ENCODE peak calls at places on chromosomes 2 and 18, in ten cellular contexts. One of them, this sample, is unnamed.

GRCh38 chr18:13614701-13615288 is 111.6 kb downstream of the FAM210A start:
- DNase-seq in fibroblast of lung: no peak
- DNase-seq in neural progenitor cell: no peak
- DNase-seq in cardiac fibroblast: no peak
- DNase-seq in AG04450: no peak
- DNase-seq in Calu3: no peak
- DNase-seq in A549: no peak
- DNase-seq in sigmoid colon: peak; percentile 67
- DNase-seq in RWPE1: no peak
- DNase-seq in DND-41: peak; percentile 72
- DNase-seq in this sample: no peak

GRCh38 chr2:98530114-98530513 is 78.2 kb downstream of the COA5 start:
- DNase-seq in fibroblast of lung: no peak
- DNase-seq in neural progenitor cell: peak; percentile 40
- DNase-seq in cardiac fibroblast: no peak
- DNase-seq in AG04450: no peak
- DNase-seq in Calu3: no peak
- DNase-seq in A549: no peak
- DNase-seq in sigmoid colon: no peak
- DNase-seq in RWPE1: no peak
- DNase-seq in DND-41: no peak
- DNase-seq in this sample: no peak

GRCh38 chr2:235659767-235660322 is 166.0 kb downstream of the AGAP1 start:
- DNase-seq in fibroblast of lung: peak; percentile 95
- DNase-seq in neural progenitor cell: no peak
- DNase-seq in cardiac fibroblast: peak; percentile 80
- DNase-seq in AG04450: peak; percentile 66
- DNase-seq in Calu3: no peak
- DNase-seq in A549: no peak
- DNase-seq in sigmoid colon: no peak
- DNase-seq in RWPE1: no peak
- DNase-seq in DND-41: no peak
- DNase-seq in this sample: no peak

GRCh38 chr2:181231886-181232644 is 225.1 kb upstream of the ITGA4 start:
- DNase-seq in fibroblast of lung: peak; percentile 42
- DNase-seq in neural progenitor cell: no peak
- DNase-seq in cardiac fibroblast: peak; percentile 7
- DNase-seq in AG04450: no peak
- DNase-seq in Calu3: no peak
- DNase-seq in A549: no peak
- DNase-seq in sigmoid colon: no peak
- DNase-seq in RWPE1: no peak
- DNase-seq in DND-41: no peak
- DNase-seq in this sample: no peak

GRCh38 chr2:2057125-2057721 is 273.9 kb downstream of the MYT1L start:
- DNase-seq in fibroblast of lung: peak; percentile 23
- DNase-seq in neural progenitor cell: no peak
- DNase-seq in cardiac fibroblast: peak; percentile 29
- DNase-seq in AG04450: no peak
- DNase-seq in Calu3: no peak
- DNase-seq in A549: peak; percentile 31
- DNase-seq in sigmoid colon: peak; percentile 72
- DNase-seq in RWPE1: no peak
- DNase-seq in DND-41: peak; percentile 79
- DNase-seq in this sample: no peak

GRCh38 chr2:209556354-209556961 is 132.6 kb downstream of the MAP2 start:
- DNase-seq in fibroblast of lung: peak; percentile 48
- DNase-seq in neural progenitor cell: peak; percentile 23
- DNase-seq in cardiac fibroblast: peak; percentile 82
- DNase-seq in AG04450: peak; percentile 8
- DNase-seq in Calu3: peak; percentile 22
- DNase-seq in A549: peak; percentile 57
- DNase-seq in sigmoid colon: no peak
- DNase-seq in RWPE1: peak; percentile 55
- DNase-seq in DND-41: no peak
- DNase-seq in this sample: no peak

GRCh38 chr18:27838230-27838629 is 338.7 kb downstream of the CDH2 start:
- DNase-seq in fibroblast of lung: peak; percentile 58
- DNase-seq in neural progenitor cell: no peak
- DNase-seq in cardiac fibroblast: no peak
- DNase-seq in AG04450: no peak
- DNase-seq in Calu3: no peak
- DNase-seq in A549: no peak
- DNase-seq in sigmoid colon: no peak
- DNase-seq in RWPE1: no peak
- DNase-seq in DND-41: no peak
- DNase-seq in this sample: no peak

GRCh38 chr2:233422050-233422639 is 67.9 kb downstream of the DGKD start:
- DNase-seq in fibroblast of lung: no peak
- DNase-seq in neural progenitor cell: no peak
- DNase-seq in cardiac fibroblast: no peak
- DNase-seq in AG04450: no peak
- DNase-seq in Calu3: peak; percentile 85
- DNase-seq in A549: peak; percentile 97
- DNase-seq in sigmoid colon: no peak
- DNase-seq in RWPE1: peak; percentile 41
- DNase-seq in DND-41: peak; percentile 56
- DNase-seq in this sample: no peak

GRCh38 chr18:51068111-51068510 is 38.1 kb downstream of the SMAD4 start:
- DNase-seq in fibroblast of lung: peak; percentile 83
- DNase-seq in neural progenitor cell: no peak
- DNase-seq in cardiac fibroblast: peak; percentile 70
- DNase-seq in AG04450: no peak
- DNase-seq in Calu3: no peak
- DNase-seq in A549: no peak
- DNase-seq in sigmoid colon: no peak
- DNase-seq in RWPE1: peak; percentile 42
- DNase-seq in DND-41: no peak
- DNase-seq in this sample: no peak

GRCh38 chr2:31440764-31441163 is 26.2 kb upstream of the XDH start:
- DNase-seq in fibroblast of lung: peak; percentile 95
- DNase-seq in neural progenitor cell: no peak
- DNase-seq in cardiac fibroblast: peak; percentile 30
- DNase-seq in AG04450: peak; percentile 77
- DNase-seq in Calu3: no peak
- DNase-seq in A549: peak; percentile 13
- DNase-seq in sigmoid colon: no peak
- DNase-seq in RWPE1: peak; percentile 71
- DNase-seq in DND-41: no peak
- DNase-seq in this sample: no peak

GRCh38 chr2:193776988-193777387 is 1582.3 kb upstream of the TMEFF2 start:
- DNase-seq in fibroblast of lung: no peak
- DNase-seq in neural progenitor cell: no peak
- DNase-seq in cardiac fibroblast: no peak
- DNase-seq in AG04450: no peak
- DNase-seq in Calu3: no peak
- DNase-seq in A549: no peak
- DNase-seq in sigmoid colon: no peak
- DNase-seq in RWPE1: no peak
- DNase-seq in DND-41: no peak
- DNase-seq in this sample: no peak
- TF ChIP-seq CTCF in fibroblast of lung: no peak
- TF ChIP-seq CTCF in neural progenitor cell: no peak
- TF ChIP-seq CTCF in cardiac fibroblast: no peak
- TF ChIP-seq CTCF in AG04450: no peak
- TF ChIP-seq CTCF in Calu3: no peak
- TF ChIP-seq CTCF in A549: no peak
- TF ChIP-seq CTCF in sigmoid colon: no peak
- TF ChIP-seq CTCF in RWPE1: no peak
- TF ChIP-seq CTCF in DND-41: peak; percentile 20
- TF ChIP-seq CTCF in this sample: no peak

GRCh38 chr2:102872388-102872787 is 110.6 kb downstream of the TMEM182 start:
- DNase-seq in fibroblast of lung: peak; percentile 0
- DNase-seq in neural progenitor cell: no peak
- DNase-seq in cardiac fibroblast: no peak
- DNase-seq in AG04450: no peak
- DNase-seq in Calu3: no peak
- DNase-seq in A549: peak; percentile 16
- DNase-seq in sigmoid colon: no peak
- DNase-seq in RWPE1: no peak
- DNase-seq in DND-41: no peak
- DNase-seq in this sample: no peak
- TF ChIP-seq CTCF in fibroblast of lung: no peak
- TF ChIP-seq CTCF in neural progenitor cell: peak; percentile 37
- TF ChIP-seq CTCF in cardiac fibroblast: no peak
- TF ChIP-seq CTCF in AG04450: no peak
- TF ChIP-seq CTCF in Calu3: no peak
- TF ChIP-seq CTCF in A549: peak; percentile 35
- TF ChIP-seq CTCF in sigmoid colon: peak; percentile 27
- TF ChIP-seq CTCF in RWPE1: no peak
- TF ChIP-seq CTCF in DND-41: peak; percentile 20
- TF ChIP-seq CTCF in this sample: no peak

DNA sequence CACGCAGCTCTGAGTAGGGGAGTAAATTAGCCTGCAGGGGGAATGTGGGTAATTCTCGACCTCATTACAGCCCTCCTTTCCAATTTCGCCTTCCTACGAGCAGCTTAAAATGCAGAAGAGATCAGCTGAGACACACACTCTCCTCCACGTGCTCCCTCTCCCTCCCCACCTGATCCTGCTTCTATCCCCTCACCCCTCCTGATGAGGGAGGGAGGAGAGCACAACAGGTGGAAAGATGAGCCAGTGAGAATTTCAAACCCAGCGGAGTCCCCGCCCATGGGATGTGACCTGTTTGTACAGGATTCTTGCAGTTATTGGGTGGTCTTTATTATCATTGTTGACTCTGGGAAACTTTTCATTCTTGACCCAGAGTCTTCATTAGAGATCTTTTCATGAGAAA is 35.5 kb downstream of the DDX18 start:
- DNase-seq in fibroblast of lung: no peak
- DNase-seq in neural progenitor cell: peak; percentile 47
- DNase-seq in cardiac fibroblast: no peak
- DNase-seq in AG04450: no peak
- DNase-seq in Calu3: no peak
- DNase-seq in A549: no peak
- DNase-seq in sigmoid colon: no peak
- DNase-seq in RWPE1: no peak
- DNase-seq in DND-41: no peak
- DNase-seq in this sample: no peak
- TF ChIP-seq CTCF in fibroblast of lung: no peak
- TF ChIP-seq CTCF in neural progenitor cell: no peak
- TF ChIP-seq CTCF in cardiac fibroblast: no peak
- TF ChIP-seq CTCF in AG04450: no peak
- TF ChIP-seq CTCF in Calu3: no peak
- TF ChIP-seq CTCF in A549: no peak
- TF ChIP-seq CTCF in sigmoid colon: no peak
- TF ChIP-seq CTCF in RWPE1: no peak
- TF ChIP-seq CTCF in DND-41: no peak
- TF ChIP-seq CTCF in this sample: no peak

GRCh38 chr2:44084850-44085249 is 83.8 kb upstream of the PPM1B start:
- DNase-seq in fibroblast of lung: no peak
- DNase-seq in neural progenitor cell: no peak
- DNase-seq in cardiac fibroblast: no peak
- DNase-seq in AG04450: no peak
- DNase-seq in Calu3: no peak
- DNase-seq in A549: no peak
- DNase-seq in sigmoid colon: no peak
- DNase-seq in RWPE1: no peak
- DNase-seq in DND-41: no peak
- DNase-seq in this sample: no peak

GRCh38 chr2:44079686-44080085 is 83.9 kb upstream of the LRPPRC start:
- DNase-seq in fibroblast of lung: no peak
- DNase-seq in neural progenitor cell: no peak
- DNase-seq in cardiac fibroblast: no peak
- DNase-seq in AG04450: no peak
- DNase-seq in Calu3: no peak
- DNase-seq in A549: no peak
- DNase-seq in sigmoid colon: no peak
- DNase-seq in RWPE1: no peak
- DNase-seq in DND-41: no peak
- DNase-seq in this sample: no peak

GRCh38 chr2:44087037-44087713 is 81.5 kb upstream of the PPM1B start:
- DNase-seq in fibroblast of lung: peak; percentile 61
- DNase-seq in neural progenitor cell: peak; percentile 90
- DNase-seq in cardiac fibroblast: peak; percentile 83
- DNase-seq in AG04450: peak; percentile 30
- DNase-seq in Calu3: peak; percentile 90
- DNase-seq in A549: peak; percentile 79
- DNase-seq in sigmoid colon: peak; percentile 90
- DNase-seq in RWPE1: peak; percentile 82
- DNase-seq in DND-41: peak; percentile 79
- DNase-seq in this sample: peak; percentile 80

GRCh38 chr2:44086639-44087036 is 82.0 kb upstream of the PPM1B start:
- DNase-seq in fibroblast of lung: no peak
- DNase-seq in neural progenitor cell: peak; percentile 23
- DNase-seq in cardiac fibroblast: no peak
- DNase-seq in AG04450: no peak
- DNase-seq in Calu3: no peak
- DNase-seq in A549: no peak
- DNase-seq in sigmoid colon: no peak
- DNase-seq in RWPE1: no peak
- DNase-seq in DND-41: no peak
- DNase-seq in this sample: no peak

DNA sequence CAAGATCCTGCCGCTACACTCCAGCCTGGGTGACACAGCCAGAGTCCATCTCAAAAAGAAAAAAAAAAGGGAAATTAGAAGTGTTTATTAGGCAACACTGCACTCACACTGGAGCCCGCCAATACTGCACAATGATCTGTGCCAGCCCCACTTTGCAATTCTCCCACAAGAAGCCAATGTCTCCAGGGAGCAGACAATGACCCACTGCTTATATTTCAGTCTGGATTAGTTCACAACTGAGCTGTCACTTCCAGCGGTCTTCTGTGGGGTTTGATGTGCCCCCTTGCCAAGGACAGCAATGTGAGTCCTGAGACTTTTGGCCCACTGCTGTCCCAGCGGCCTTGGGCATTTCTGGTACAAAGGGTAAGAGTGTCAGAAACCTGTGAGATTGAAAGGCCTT is 85.6 kb upstream of the PPM1B start:
- DNase-seq in fibroblast of lung: no peak
- DNase-seq in neural progenitor cell: no peak
- DNase-seq in cardiac fibroblast: no peak
- DNase-seq in AG04450: no peak
- DNase-seq in Calu3: no peak
- DNase-seq in A549: no peak
- DNase-seq in sigmoid colon: no peak
- DNase-seq in RWPE1: no peak
- DNase-seq in DND-41: no peak
- DNase-seq in this sample: no peak
- TF ChIP-seq CTCF in fibroblast of lung: no peak
- TF ChIP-seq CTCF in neural progenitor cell: no peak
- TF ChIP-seq CTCF in cardiac fibroblast: no peak
- TF ChIP-seq CTCF in AG04450: no peak
- TF ChIP-seq CTCF in Calu3: no peak
- TF ChIP-seq CTCF in A549: no peak
- TF ChIP-seq CTCF in sigmoid colon: no peak
- TF ChIP-seq CTCF in RWPE1: no peak
- TF ChIP-seq CTCF in DND-41: no peak
- TF ChIP-seq CTCF in this sample: no peak

DNA sequence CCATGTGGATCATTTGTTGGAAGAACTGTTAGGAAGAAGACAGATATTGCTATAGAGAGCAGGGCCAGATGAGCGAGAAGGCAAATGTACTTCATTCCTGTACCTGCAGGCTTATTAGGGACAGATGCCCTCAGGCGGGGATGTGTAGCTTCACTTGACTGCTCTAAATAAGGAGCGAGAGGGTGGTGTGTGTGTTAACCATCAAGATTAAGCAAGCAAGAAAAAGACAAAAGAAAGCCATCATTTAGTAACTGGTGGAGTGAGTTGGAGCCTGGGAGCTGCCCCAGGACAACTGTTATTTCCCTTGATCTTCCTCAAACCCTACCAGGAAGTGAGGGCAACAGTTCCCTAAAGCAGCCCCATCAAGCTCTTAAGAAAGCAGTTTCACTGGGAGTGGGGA is 36.5 kb downstream of the NEDD4L start:
- DNase-seq in fibroblast of lung: no peak
- DNase-seq in neural progenitor cell: no peak
- DNase-seq in cardiac fibroblast: no peak
- DNase-seq in AG04450: no peak
- DNase-seq in Calu3: no peak
- DNase-seq in A549: no peak
- DNase-seq in sigmoid colon: no peak
- DNase-seq in RWPE1: no peak
- DNase-seq in DND-41: no peak
- DNase-seq in this sample: no peak
- TF ChIP-seq CTCF in fibroblast of lung: no peak
- TF ChIP-seq CTCF in neural progenitor cell: no peak
- TF ChIP-seq CTCF in cardiac fibroblast: no peak
- TF ChIP-seq CTCF in AG04450: no peak
- TF ChIP-seq CTCF in Calu3: no peak
- TF ChIP-seq CTCF in A549: no peak
- TF ChIP-seq CTCF in sigmoid colon: no peak
- TF ChIP-seq CTCF in RWPE1: no peak
- TF ChIP-seq CTCF in DND-41: no peak
- TF ChIP-seq CTCF in this sample: no peak

This sample was measured in omental fat pad.